ENCODE peak calls at places on chromosomes 2 and 18, in four cellular contexts. B is lung; N is stimulated activated CD8-positive, alpha-beta memory T cell treated with anti-CD3 and anti-CD28 coated beads, Interleukin-4, amount 100 ng/mL, for 24 hours; E is A549. F is an unnamed sample.

GRCh38 chr2:84939426-84940087 is 31.4 kb upstream of the KCMF1 start:
- DNase-seq in N (peak), B (no peak), E (peak), F (no peak)

GRCh38 chr2:127453392-127454171 is 35.4 kb downstream of the PROC start:
- DNase-seq in B (no peak), E (peak), N (no peak), F (peak)

GRCh38 chr2:68740184-68740914 is 5.7 kb downstream of the ARHGAP25 start:
- DNase-seq in B (no peak), N (no peak), E (no peak), F (no peak)

GRCh38 chr18:57542126-57542525 is 44.4 kb downstream of the FECH start:
- DNase-seq in E (no peak), B (no peak), N (no peak), F (no peak)

GRCh38 chr18:74152270-74152669 is 3.9 kb downstream of the TIMM21 start:
- DNase-seq in B (no peak), N (no peak), E (no peak), F (no peak)

GRCh38 chr2:98809878-98810587 is 79.1 kb upstream of the MGAT4A start:
- DNase-seq in N (no peak), E (no peak), B (no peak), F (no peak)

GRCh38 chr2:168343586-168343985 is 96.2 kb upstream of the STK39 start:
- DNase-seq in N (no peak), E (no peak), B (no peak), F (no peak)

GRCh38 chr2:210318491-210318890 is 3.5 kb upstream of the MYL1 start:
- DNase-seq in B (no peak), N (no peak), E (no peak), F (no peak)

GRCh38 chr18:12569791-12570190 is 88.1 kb downstream of the SPIRE1 start:
- DNase-seq in B (no peak), E (no peak), N (no peak), F (no peak)

GRCh38 chr2:133773862-133774674 is 205.8 kb upstream of the NCKAP5 start:
- DNase-seq in B (no peak), E (no peak), N (no peak), F (no peak)

GRCh38 chr2:108354171-108354570 is 23.6 kb upstream of the SULT1C4 start:
- DNase-seq in B (no peak), N (no peak), E (no peak), F (no peak)

GRCh38 chr2:55169359-55169758 is 62.7 kb downstream of the CLHC1 start:
- DNase-seq in N (no peak), E (no peak), B (no peak), F (no peak)

GRCh38 chr2:223870840-223871618 is 33.6 kb upstream of the AP1S3 start:
- DNase-seq in B (no peak), E (no peak), N (no peak), F (no peak)

GRCh38 chr2:101479328-101479727 is 4.4 kb upstream of the RFX8 start:
- DNase-seq in N (no peak), E (no peak), B (no peak), F (no peak)

GRCh38 chr2:168773719-168774521 is 28.5 kb upstream of the NOSTRIN start:
- DNase-seq in B (peak), E (peak), N (no peak), F (peak)

GRCh38 chr2:159073256-159073655 is 104.8 kb downstream of the TANC1 start:
- DNase-seq in E (no peak), N (no peak), B (no peak), F (no peak)

F was measured in dermis microvascular lymphatic vessel endothelial cell.